ENCODE peak calls at places on chromosome X, in eight cellular contexts. One of them, this sample, is unnamed.

GRCh38 chrX:116490091-116490490 is 27.3 kb upstream of the CT83 start:
- DNase-seq in germinal center: no peak
- DNase-seq in activated CD8-positive, alpha-beta memory T cell treated with anti-CD3 and anti-CD28 coated beads, Interleukin-2, amount 50 U/mL, for 4 hours: no peak
- DNase-seq in activated effector memory CD4-positive, alpha-beta T cell treated with Interleukin-2 at 50 U/mL for 16 hours: no peak
- DNase-seq in RCC 7860: peak
- DNase-seq in hypothalamus: no peak
- DNase-seq in stimulated activated CD4-positive, alpha-beta T cell treated with anti-CD3 and anti-CD28 coated beads, Interleukin-15, amount 100 ng/mL, for 1 hour: no peak
- DNase-seq in NCI-H748 treated with DMSO at 0.1 percent for 48 hours: peak
- DNase-seq in this sample: no peak

GRCh38 chrX:14398725-14399124 is 130.6 kb upstream of the GLRA2 start:
- DNase-seq in germinal center: no peak
- DNase-seq in activated CD8-positive, alpha-beta memory T cell treated with anti-CD3 and anti-CD28 coated beads, Interleukin-2, amount 50 U/mL, for 4 hours: no peak
- DNase-seq in activated effector memory CD4-positive, alpha-beta T cell treated with Interleukin-2 at 50 U/mL for 16 hours: no peak
- DNase-seq in RCC 7860: no peak
- DNase-seq in hypothalamus: no peak
- DNase-seq in stimulated activated CD4-positive, alpha-beta T cell treated with anti-CD3 and anti-CD28 coated beads, Interleukin-15, amount 100 ng/mL, for 1 hour: no peak
- DNase-seq in NCI-H748 treated with DMSO at 0.1 percent for 48 hours: no peak
- DNase-seq in this sample: no peak

GRCh38 chrX:97399400-97399799 is 515.7 kb downstream of the RPA4 start:
- DNase-seq in germinal center: no peak
- DNase-seq in activated CD8-positive, alpha-beta memory T cell treated with anti-CD3 and anti-CD28 coated beads, Interleukin-2, amount 50 U/mL, for 4 hours: no peak
- DNase-seq in activated effector memory CD4-positive, alpha-beta T cell treated with Interleukin-2 at 50 U/mL for 16 hours: no peak
- DNase-seq in RCC 7860: peak
- DNase-seq in hypothalamus: no peak
- DNase-seq in stimulated activated CD4-positive, alpha-beta T cell treated with anti-CD3 and anti-CD28 coated beads, Interleukin-15, amount 100 ng/mL, for 1 hour: no peak
- DNase-seq in NCI-H748 treated with DMSO at 0.1 percent for 48 hours: no peak
- DNase-seq in this sample: no peak

GRCh38 chrX:147803948-147804347 is 107.8 kb upstream of the FMR1 start:
- DNase-seq in germinal center: no peak
- DNase-seq in activated CD8-positive, alpha-beta memory T cell treated with anti-CD3 and anti-CD28 coated beads, Interleukin-2, amount 50 U/mL, for 4 hours: no peak
- DNase-seq in activated effector memory CD4-positive, alpha-beta T cell treated with Interleukin-2 at 50 U/mL for 16 hours: no peak
- DNase-seq in RCC 7860: peak
- DNase-seq in hypothalamus: peak
- DNase-seq in stimulated activated CD4-positive, alpha-beta T cell treated with anti-CD3 and anti-CD28 coated beads, Interleukin-15, amount 100 ng/mL, for 1 hour: no peak
- DNase-seq in NCI-H748 treated with DMSO at 0.1 percent for 48 hours: no peak
- DNase-seq in this sample: no peak

GRCh38 chrX:74383611-74384010 is 37.7 kb upstream of the SLC16A2 start:
- DNase-seq in germinal center: peak
- DNase-seq in activated CD8-positive, alpha-beta memory T cell treated with anti-CD3 and anti-CD28 coated beads, Interleukin-2, amount 50 U/mL, for 4 hours: no peak
- DNase-seq in activated effector memory CD4-positive, alpha-beta T cell treated with Interleukin-2 at 50 U/mL for 16 hours: no peak
- DNase-seq in RCC 7860: peak
- DNase-seq in hypothalamus: peak
- DNase-seq in stimulated activated CD4-positive, alpha-beta T cell treated with anti-CD3 and anti-CD28 coated beads, Interleukin-15, amount 100 ng/mL, for 1 hour: no peak
- DNase-seq in NCI-H748 treated with DMSO at 0.1 percent for 48 hours: peak
- DNase-seq in this sample: no peak

GRCh38 chrX:65601530-65602281 is 65.7 kb upstream of the MSN start:
- DNase-seq in germinal center: no peak
- DNase-seq in activated CD8-positive, alpha-beta memory T cell treated with anti-CD3 and anti-CD28 coated beads, Interleukin-2, amount 50 U/mL, for 4 hours: peak
- DNase-seq in activated effector memory CD4-positive, alpha-beta T cell treated with Interleukin-2 at 50 U/mL for 16 hours: peak
- DNase-seq in RCC 7860: peak
- DNase-seq in hypothalamus: peak
- DNase-seq in stimulated activated CD4-positive, alpha-beta T cell treated with anti-CD3 and anti-CD28 coated beads, Interleukin-15, amount 100 ng/mL, for 1 hour: peak
- DNase-seq in NCI-H748 treated with DMSO at 0.1 percent for 48 hours: no peak
- DNase-seq in this sample: no peak

GRCh38 chrX:130770615-130771014 is 132.4 kb downstream of the ENOX2 start:
- DNase-seq in germinal center: no peak
- DNase-seq in activated CD8-positive, alpha-beta memory T cell treated with anti-CD3 and anti-CD28 coated beads, Interleukin-2, amount 50 U/mL, for 4 hours: no peak
- DNase-seq in activated effector memory CD4-positive, alpha-beta T cell treated with Interleukin-2 at 50 U/mL for 16 hours: no peak
- DNase-seq in RCC 7860: peak
- DNase-seq in hypothalamus: no peak
- DNase-seq in stimulated activated CD4-positive, alpha-beta T cell treated with anti-CD3 and anti-CD28 coated beads, Interleukin-15, amount 100 ng/mL, for 1 hour: no peak
- DNase-seq in NCI-H748 treated with DMSO at 0.1 percent for 48 hours: no peak
- DNase-seq in this sample: no peak

GRCh38 chrX:18998653-18999052 is 14.7 kb upstream of the PHKA2 start:
- DNase-seq in germinal center: no peak
- DNase-seq in activated CD8-positive, alpha-beta memory T cell treated with anti-CD3 and anti-CD28 coated beads, Interleukin-2, amount 50 U/mL, for 4 hours: no peak
- DNase-seq in activated effector memory CD4-positive, alpha-beta T cell treated with Interleukin-2 at 50 U/mL for 16 hours: no peak
- DNase-seq in RCC 7860: no peak
- DNase-seq in hypothalamus: no peak
- DNase-seq in stimulated activated CD4-positive, alpha-beta T cell treated with anti-CD3 and anti-CD28 coated beads, Interleukin-15, amount 100 ng/mL, for 1 hour: no peak
- DNase-seq in NCI-H748 treated with DMSO at 0.1 percent for 48 hours: no peak
- DNase-seq in this sample: no peak

GRCh38 chrX:104211187-104211586 is 43.5 kb downstream of the ESX1 start:
- DNase-seq in germinal center: no peak
- DNase-seq in activated CD8-positive, alpha-beta memory T cell treated with anti-CD3 and anti-CD28 coated beads, Interleukin-2, amount 50 U/mL, for 4 hours: no peak
- DNase-seq in activated effector memory CD4-positive, alpha-beta T cell treated with Interleukin-2 at 50 U/mL for 16 hours: no peak
- DNase-seq in RCC 7860: no peak
- DNase-seq in hypothalamus: no peak
- DNase-seq in stimulated activated CD4-positive, alpha-beta T cell treated with anti-CD3 and anti-CD28 coated beads, Interleukin-15, amount 100 ng/mL, for 1 hour: no peak
- DNase-seq in NCI-H748 treated with DMSO at 0.1 percent for 48 hours: no peak
- DNase-seq in this sample: no peak

GRCh38 chrX:29699214-29699613 is 516.1 kb upstream of the MAGEB2 start:
- DNase-seq in germinal center: no peak
- DNase-seq in activated CD8-positive, alpha-beta memory T cell treated with anti-CD3 and anti-CD28 coated beads, Interleukin-2, amount 50 U/mL, for 4 hours: no peak
- DNase-seq in activated effector memory CD4-positive, alpha-beta T cell treated with Interleukin-2 at 50 U/mL for 16 hours: no peak
- DNase-seq in RCC 7860: no peak
- DNase-seq in hypothalamus: no peak
- DNase-seq in stimulated activated CD4-positive, alpha-beta T cell treated with anti-CD3 and anti-CD28 coated beads, Interleukin-15, amount 100 ng/mL, for 1 hour: no peak
- DNase-seq in NCI-H748 treated with DMSO at 0.1 percent for 48 hours: no peak
- DNase-seq in this sample: no peak

GRCh38 chrX:55107911-55108310 is 19.1 kb downstream of the PAGE2 start:
- DNase-seq in germinal center: no peak
- DNase-seq in activated CD8-positive, alpha-beta memory T cell treated with anti-CD3 and anti-CD28 coated beads, Interleukin-2, amount 50 U/mL, for 4 hours: no peak
- DNase-seq in activated effector memory CD4-positive, alpha-beta T cell treated with Interleukin-2 at 50 U/mL for 16 hours: no peak
- DNase-seq in RCC 7860: no peak
- DNase-seq in hypothalamus: no peak
- DNase-seq in stimulated activated CD4-positive, alpha-beta T cell treated with anti-CD3 and anti-CD28 coated beads, Interleukin-15, amount 100 ng/mL, for 1 hour: no peak
- DNase-seq in NCI-H748 treated with DMSO at 0.1 percent for 48 hours: no peak
- DNase-seq in this sample: no peak

GRCh38 chrX:13307041-13307440 is 12.8 kb downstream of the ATXN3L start:
- DNase-seq in germinal center: no peak
- DNase-seq in activated CD8-positive, alpha-beta memory T cell treated with anti-CD3 and anti-CD28 coated beads, Interleukin-2, amount 50 U/mL, for 4 hours: no peak
- DNase-seq in activated effector memory CD4-positive, alpha-beta T cell treated with Interleukin-2 at 50 U/mL for 16 hours: no peak
- DNase-seq in RCC 7860: no peak
- DNase-seq in hypothalamus: no peak
- DNase-seq in stimulated activated CD4-positive, alpha-beta T cell treated with anti-CD3 and anti-CD28 coated beads, Interleukin-15, amount 100 ng/mL, for 1 hour: no peak
- DNase-seq in NCI-H748 treated with DMSO at 0.1 percent for 48 hours: no peak
- DNase-seq in this sample: no peak

GRCh38 chrX:122512561-122513072 is 671.5 kb upstream of the GRIA3 start:
- DNase-seq in germinal center: no peak
- DNase-seq in activated CD8-positive, alpha-beta memory T cell treated with anti-CD3 and anti-CD28 coated beads, Interleukin-2, amount 50 U/mL, for 4 hours: no peak
- DNase-seq in activated effector memory CD4-positive, alpha-beta T cell treated with Interleukin-2 at 50 U/mL for 16 hours: no peak
- DNase-seq in RCC 7860: no peak
- DNase-seq in hypothalamus: no peak
- DNase-seq in stimulated activated CD4-positive, alpha-beta T cell treated with anti-CD3 and anti-CD28 coated beads, Interleukin-15, amount 100 ng/mL, for 1 hour: no peak
- DNase-seq in NCI-H748 treated with DMSO at 0.1 percent for 48 hours: no peak
- DNase-seq in this sample: no peak

GRCh38 chrX:39854772-39855747 is 242.7 kb downstream of the BCOR start:
- DNase-seq in germinal center: peak
- DNase-seq in activated CD8-positive, alpha-beta memory T cell treated with anti-CD3 and anti-CD28 coated beads, Interleukin-2, amount 50 U/mL, for 4 hours: peak
- DNase-seq in activated effector memory CD4-positive, alpha-beta T cell treated with Interleukin-2 at 50 U/mL for 16 hours: peak
- DNase-seq in RCC 7860: no peak
- DNase-seq in hypothalamus: no peak
- DNase-seq in stimulated activated CD4-positive, alpha-beta T cell treated with anti-CD3 and anti-CD28 coated beads, Interleukin-15, amount 100 ng/mL, for 1 hour: peak
- DNase-seq in NCI-H748 treated with DMSO at 0.1 percent for 48 hours: no peak
- DNase-seq in this sample: peak

GRCh38 chrX:31423575-31424284 is 351.9 kb upstream of the FTHL17 start:
- DNase-seq in germinal center: peak
- DNase-seq in activated CD8-positive, alpha-beta memory T cell treated with anti-CD3 and anti-CD28 coated beads, Interleukin-2, amount 50 U/mL, for 4 hours: no peak
- DNase-seq in activated effector memory CD4-positive, alpha-beta T cell treated with Interleukin-2 at 50 U/mL for 16 hours: no peak
- DNase-seq in RCC 7860: peak
- DNase-seq in hypothalamus: peak
- DNase-seq in stimulated activated CD4-positive, alpha-beta T cell treated with anti-CD3 and anti-CD28 coated beads, Interleukin-15, amount 100 ng/mL, for 1 hour: no peak
- DNase-seq in NCI-H748 treated with DMSO at 0.1 percent for 48 hours: peak
- DNase-seq in this sample: no peak

GRCh38 chrX:155262970-155263754 is 1.1 kb downstream of the RAB39B start:
- DNase-seq in germinal center: no peak
- DNase-seq in activated CD8-positive, alpha-beta memory T cell treated with anti-CD3 and anti-CD28 coated beads, Interleukin-2, amount 50 U/mL, for 4 hours: no peak
- DNase-seq in activated effector memory CD4-positive, alpha-beta T cell treated with Interleukin-2 at 50 U/mL for 16 hours: no peak
- DNase-seq in RCC 7860: no peak
- DNase-seq in hypothalamus: no peak
- DNase-seq in stimulated activated CD4-positive, alpha-beta T cell treated with anti-CD3 and anti-CD28 coated beads, Interleukin-15, amount 100 ng/mL, for 1 hour: no peak
- DNase-seq in NCI-H748 treated with DMSO at 0.1 percent for 48 hours: peak
- DNase-seq in this sample: no peak

GRCh38 chrX:39828971-39829370 is 268.8 kb downstream of the BCOR start:
- DNase-seq in germinal center: no peak
- DNase-seq in activated CD8-positive, alpha-beta memory T cell treated with anti-CD3 and anti-CD28 coated beads, Interleukin-2, amount 50 U/mL, for 4 hours: no peak
- DNase-seq in activated effector memory CD4-positive, alpha-beta T cell treated with Interleukin-2 at 50 U/mL for 16 hours: no peak
- DNase-seq in RCC 7860: no peak
- DNase-seq in hypothalamus: no peak
- DNase-seq in stimulated activated CD4-positive, alpha-beta T cell treated with anti-CD3 and anti-CD28 coated beads, Interleukin-15, amount 100 ng/mL, for 1 hour: no peak
- DNase-seq in NCI-H748 treated with DMSO at 0.1 percent for 48 hours: no peak
- DNase-seq in this sample: no peak

GRCh38 chrX:37287741-37288424 is 61.3 kb upstream of the PRRG1 start:
- DNase-seq in germinal center: no peak
- DNase-seq in activated CD8-positive, alpha-beta memory T cell treated with anti-CD3 and anti-CD28 coated beads, Interleukin-2, amount 50 U/mL, for 4 hours: no peak
- DNase-seq in activated effector memory CD4-positive, alpha-beta T cell treated with Interleukin-2 at 50 U/mL for 16 hours: no peak
- DNase-seq in RCC 7860: no peak
- DNase-seq in hypothalamus: no peak
- DNase-seq in stimulated activated CD4-positive, alpha-beta T cell treated with anti-CD3 and anti-CD28 coated beads, Interleukin-15, amount 100 ng/mL, for 1 hour: no peak
- DNase-seq in NCI-H748 treated with DMSO at 0.1 percent for 48 hours: no peak
- DNase-seq in this sample: no peak

GRCh38 chrX:150360331-150360730 is 2.8 kb upstream of the MAMLD1 start:
- DNase-seq in germinal center: no peak
- DNase-seq in activated CD8-positive, alpha-beta memory T cell treated with anti-CD3 and anti-CD28 coated beads, Interleukin-2, amount 50 U/mL, for 4 hours: no peak
- DNase-seq in activated effector memory CD4-positive, alpha-beta T cell treated with Interleukin-2 at 50 U/mL for 16 hours: no peak
- DNase-seq in RCC 7860: no peak
- DNase-seq in hypothalamus: no peak
- DNase-seq in stimulated activated CD4-positive, alpha-beta T cell treated with anti-CD3 and anti-CD28 coated beads, Interleukin-15, amount 100 ng/mL, for 1 hour: no peak
- DNase-seq in NCI-H748 treated with DMSO at 0.1 percent for 48 hours: no peak
- DNase-seq in this sample: no peak

GRCh38 chrX:105975382-105975781 is 63.1 kb downstream of the SERPINA7 start:
- DNase-seq in germinal center: no peak
- DNase-seq in activated CD8-positive, alpha-beta memory T cell treated with anti-CD3 and anti-CD28 coated beads, Interleukin-2, amount 50 U/mL, for 4 hours: no peak
- DNase-seq in activated effector memory CD4-positive, alpha-beta T cell treated with Interleukin-2 at 50 U/mL for 16 hours: no peak
- DNase-seq in RCC 7860: no peak
- DNase-seq in hypothalamus: no peak
- DNase-seq in stimulated activated CD4-positive, alpha-beta T cell treated with anti-CD3 and anti-CD28 coated beads, Interleukin-15, amount 100 ng/mL, for 1 hour: no peak
- DNase-seq in NCI-H748 treated with DMSO at 0.1 percent for 48 hours: no peak
- DNase-seq in this sample: no peak